ENCODE peak calls at places on chromosomes 7 and 10, in seven cellular contexts. V, N, H, P, M, U and L are unnamed samples.

GRCh38 chr7:78585958-78586357 is 787.4 kb downstream of the PHTF2 start:
- DNase-seq in V (no peak), U (no peak), N (no peak), P (no peak), H (no peak), M (no peak), L (no peak)

GRCh38 chr7:138669364-138669763 is 31.8 kb downstream of the SVOPL start:
- DNase-seq in H (no peak), P (no peak), N (no peak), M (no peak), V (no peak), U (no peak), L (peak)

GRCh38 chr7:84294391-84294790 is 99.8 kb upstream of the SEMA3A start:
- DNase-seq in U (no peak), M (no peak), H (no peak), P (no peak), V (no peak), N (no peak), L (no peak)

GRCh38 chr7:31249671-31250070 is 90.9 kb downstream of the NEUROD6 start:
- DNase-seq in P (no peak), V (no peak), H (no peak), N (no peak), U (no peak), M (no peak), L (no peak)

GRCh38 chr10:127041561-127041960 is 136.3 kb downstream of the DOCK1 start:
- DNase-seq in N (peak), U (no peak), M (peak), V (peak), H (no peak), P (no peak), L (no peak)

GRCh38 chr10:4315529-4315928 is 510.5 kb upstream of the AKR1E2 start:
- DNase-seq in H (no peak), P (no peak), M (peak), U (peak), V (peak), N (no peak), L (no peak)

GRCh38 chr7:79495544-79496272 is 42.2 kb upstream of the MAGI2 start:
- DNase-seq in U (no peak), H (no peak), N (no peak), P (no peak), V (peak), M (peak), L (no peak)

GRCh38 chr7:138889566-138889965 is 91.6 kb upstream of the ATP6V0A4 start:
- DNase-seq in H (no peak), N (no peak), V (peak), P (no peak), U (no peak), M (peak), L (no peak)

GRCh38 chr7:47143344-47143743 is 438.6 kb downstream of the TNS3 start:
- DNase-seq in M (peak), V (peak), U (no peak), H (no peak), P (no peak), N (no peak), L (no peak)

GRCh38 chr7:99196536-99197288 is 11.2 kb downstream of the KPNA7 start:
- DNase-seq in U (no peak), P (no peak), M (peak), N (no peak), V (peak), H (no peak), L (no peak)

GRCh38 chr10:124685251-124685650 is 58.9 kb downstream of the FAM53B start:
- DNase-seq in M (no peak), N (no peak), V (no peak), U (peak), H (no peak), P (no peak), L (no peak)

GRCh38 chr10:6062101-6062771 is at the start of gene IL2RA:
- DNase-seq in N (no peak), V (no peak), M (no peak), U (no peak), P (no peak), H (no peak), L (no peak)

GRCh38 chr10:129951251-129951808 is 12.7 kb downstream of the EBF3 start:
- DNase-seq in N (no peak), M (peak), H (no peak), P (no peak), U (no peak), V (no peak), L (no peak)

GRCh38 chr10:71367279-71367678 is 29.4 kb upstream of the CDH23 start:
- DNase-seq in P (no peak), M (no peak), V (peak), U (no peak), N (no peak), H (no peak), L (no peak)

GRCh38 chr7:157743781-157744525 is 407.1 kb downstream of the DNAJB6 start:
- DNase-seq in M (no peak), V (no peak), N (no peak), U (no peak), P (no peak), H (no peak), L (no peak)

GRCh38 chr10:74171625-74172024 is 20.6 kb downstream of the ADK start:
- DNase-seq in N (no peak), P (no peak), H (no peak), M (no peak), U (no peak), V (no peak), L (no peak)

GRCh38 chr10:36606234-36606839 is 519.1 kb upstream of the ANKRD30A start:
- DNase-seq in U (no peak), V (no peak), H (no peak), M (peak), N (no peak), P (no peak), L (no peak)

GRCh38 chr7:21967500-21968099 is 21.9 kb upstream of the CDCA7L start:
- DNase-seq in P (no peak), N (no peak), H (no peak), U (no peak), M (no peak), V (no peak), L (peak)

GRCh38 chr10:85067955-85068354 is 739.6 kb downstream of the CCSER2 start:
- DNase-seq in P (no peak), V (no peak), M (no peak), N (no peak), U (no peak), H (no peak), L (no peak)

GRCh38 chr7:149670288-149670687 is 103.1 kb downstream of the ZNF467 start:
- DNase-seq in N (no peak), M (peak), V (peak), U (peak), H (no peak), P (no peak), L (no peak)

GRCh38 chr7:1193593-1194424 is 33.8 kb upstream of the ZFAND2A start:
- DNase-seq in M (peak), H (no peak), V (peak), N (peak), U (peak), P (no peak), L (peak)

GRCh38 chr10:86354761-86355540 is 11.6 kb downstream of the GRID1 start:
- DNase-seq in U (peak), V (no peak), H (no peak), P (no peak), M (no peak), N (no peak), L (no peak)
- TF ChIP-seq CTCF in U (no peak), V (no peak), H (no peak), P (no peak), M (no peak), N (no peak), L (no peak)

GRCh38 chr10:12350167-12350872 is 973 bp downstream of the CAMK1D start:
- DNase-seq in H (no peak), N (no peak), P (no peak), M (peak), U (no peak), V (no peak), L (no peak)
- TF ChIP-seq CTCF in H (no peak), N (peak), P (no peak), M (no peak), U (no peak), V (no peak), L (no peak)

GRCh38 chr7:33841658-33842057 is 63.7 kb upstream of the BMPER start:
- DNase-seq in M (peak), P (no peak), N (no peak), H (no peak), U (no peak), V (peak), L (no peak)

GRCh38 chr7:33841031-33841430 is 64.3 kb upstream of the BMPER start:
- DNase-seq in H (no peak), V (no peak), U (no peak), P (no peak), N (no peak), M (no peak), L (no peak)

GRCh38 chr7:33832326-33832725 is 73.0 kb upstream of the BMPER start:
- DNase-seq in M (no peak), H (no peak), U (no peak), N (no peak), P (no peak), V (peak), L (no peak)

GRCh38 chr7:33837356-33837851 is 67.9 kb upstream of the BMPER start:
- DNase-seq in V (no peak), P (no peak), U (no peak), N (no peak), M (no peak), H (no peak), L (no peak)

GRCh38 chr7:33836797-33837355 is 68.5 kb upstream of the BMPER start:
- DNase-seq in P (no peak), N (peak), H (no peak), V (peak), M (no peak), U (no peak), L (no peak)
- TF ChIP-seq CTCF in P (no peak), N (peak), H (no peak), V (peak), M (no peak), U (no peak), L (no peak)

GRCh38 chr10:110821508-110821907 is 50.2 kb upstream of the PDCD4 start:
- DNase-seq in V (no peak), H (no peak), U (peak), P (no peak), N (no peak), M (no peak), L (no peak)

GRCh38 chr10:110820321-110820814 is 51.4 kb upstream of the PDCD4 start:
- DNase-seq in M (peak), N (no peak), P (no peak), V (no peak), H (no peak), U (peak), L (no peak)

GRCh38 chr10:110815354-110816004 is 56.2 kb upstream of the PDCD4 start:
- DNase-seq in M (no peak), H (no peak), U (peak), V (no peak), P (no peak), N (no peak), L (no peak)

GRCh38 chr10:110817614-110818013 is 54.1 kb upstream of the PDCD4 start:
- DNase-seq in V (no peak), P (no peak), N (no peak), U (no peak), H (no peak), M (no peak), L (no peak)

DNA sequence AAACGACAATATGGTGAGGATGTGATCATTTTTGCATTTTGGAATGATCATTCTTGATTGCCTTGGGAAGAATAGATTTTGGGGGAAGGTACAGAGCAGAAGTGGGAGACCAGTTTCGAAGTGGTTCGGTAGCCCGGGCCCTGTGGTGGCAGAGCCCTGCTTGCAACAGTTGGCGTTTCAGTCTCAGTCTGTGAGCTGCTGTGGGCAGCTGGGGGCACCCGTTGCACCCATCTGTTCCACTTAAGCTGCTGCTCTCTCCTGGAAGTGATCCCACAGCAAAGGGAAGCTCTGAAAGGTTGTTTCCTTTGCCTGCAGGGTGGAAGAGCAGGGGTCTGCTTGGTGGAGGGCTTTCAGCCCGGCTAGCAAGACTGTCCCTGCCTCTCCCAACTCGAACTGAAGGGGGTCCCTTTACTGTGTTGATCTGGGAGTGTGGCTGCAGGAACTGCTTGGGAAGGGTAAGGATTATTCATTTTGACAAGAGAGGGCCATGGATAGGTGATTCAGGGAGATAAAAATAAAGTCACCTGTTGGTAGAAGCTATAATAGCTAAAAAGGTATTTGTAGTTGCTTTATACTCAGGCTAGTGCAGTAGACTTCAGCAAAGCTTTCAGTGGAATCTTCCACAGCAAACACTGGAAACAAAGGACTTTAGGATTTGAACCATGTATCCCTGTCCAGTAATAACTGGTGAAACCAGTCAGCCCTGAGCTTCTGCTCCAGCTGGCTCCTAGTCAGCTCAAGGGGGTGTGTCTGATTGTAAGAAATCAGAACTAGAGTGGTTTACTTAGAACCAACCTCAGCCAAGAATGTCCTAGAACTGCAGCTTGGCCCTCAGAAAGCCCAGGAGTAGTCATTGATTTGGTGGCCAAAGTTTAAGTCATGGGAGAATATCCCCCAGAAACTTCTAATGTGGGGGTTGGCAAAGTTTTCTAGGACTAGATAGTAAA is 53.1 kb upstream of the PDCD4 start:
- DNase-seq in M (no peak), P (no peak), U (no peak), N (no peak), V (no peak), H (no peak), L (peak)
- TF ChIP-seq CTCF in M (no peak), P (no peak), U (no peak), N (no peak), V (no peak), H (no peak), L (no peak)